ENCODE peak calls at places on chromosomes 7 and 10, in six cellular contexts. One of them, this sample, is unnamed.
A peak's percentile ranks its signal among the peaks of the same experiment; 100 is the strongest.

GRCh38 chr10:99372546-99373271 is 43.6 kb downstream of the CNNM1 start:
- DNase-seq in A673: peak; percentile 39
- DNase-seq in MM.1S: no peak
- DNase-seq in uterus: no peak
- DNase-seq in transverse colon: no peak
- DNase-seq in astrocyte: peak; percentile 14
- DNase-seq in this sample: peak; percentile 74

GRCh38 chr10:82874671-82875070 is 999.7 kb downstream of the NRG3 start:
- DNase-seq in A673: no peak
- DNase-seq in transverse colon: no peak
- DNase-seq in MM.1S: no peak
- DNase-seq in astrocyte: peak; percentile 43
- DNase-seq in uterus: no peak
- DNase-seq in this sample: peak; percentile 46

GRCh38 chr7:117942780-117943179 is 69.5 kb upstream of the CTTNBP2 start:
- DNase-seq in astrocyte: no peak
- DNase-seq in uterus: no peak
- DNase-seq in A673: no peak
- DNase-seq in transverse colon: no peak
- DNase-seq in MM.1S: no peak
- DNase-seq in this sample: no peak

GRCh38 chr10:68329506-68329861 is 2.4 kb upstream of the HNRNPH3 start:
- DNase-seq in uterus: no peak
- DNase-seq in A673: no peak
- DNase-seq in transverse colon: no peak
- DNase-seq in astrocyte: no peak
- DNase-seq in MM.1S: no peak
- DNase-seq in this sample: no peak

GRCh38 chr10:8504436-8504977 is 450.0 kb downstream of the GATA3 start:
- DNase-seq in uterus: no peak
- DNase-seq in MM.1S: no peak
- DNase-seq in astrocyte: no peak
- DNase-seq in A673: no peak
- DNase-seq in transverse colon: no peak
- DNase-seq in this sample: no peak

GRCh38 chr10:74282151-74282852 is 131.3 kb downstream of the ADK start:
- DNase-seq in MM.1S: no peak
- DNase-seq in transverse colon: no peak
- DNase-seq in astrocyte: peak; percentile 30
- DNase-seq in uterus: no peak
- DNase-seq in A673: peak; percentile 40
- DNase-seq in this sample: peak; percentile 54

GRCh38 chr7:100735730-100736129 is 2.3 kb downstream of the ZAN start:
- DNase-seq in MM.1S: no peak
- DNase-seq in A673: no peak
- DNase-seq in transverse colon: no peak
- DNase-seq in astrocyte: no peak
- DNase-seq in uterus: no peak
- DNase-seq in this sample: no peak

GRCh38 chr7:41733063-41733398 is 30.1 kb upstream of the INHBA start:
- DNase-seq in transverse colon: no peak
- DNase-seq in uterus: no peak
- DNase-seq in A673: no peak
- DNase-seq in MM.1S: no peak
- DNase-seq in astrocyte: peak; percentile 26
- DNase-seq in this sample: peak; percentile 14

GRCh38 chr10:60423920-60424319 is 34.2 kb upstream of the ANK3 start:
- DNase-seq in astrocyte: no peak
- DNase-seq in uterus: no peak
- DNase-seq in transverse colon: no peak
- DNase-seq in MM.1S: no peak
- DNase-seq in A673: no peak
- DNase-seq in this sample: peak; percentile 31

GRCh38 chr10:46547331-46547880 is 9.1 kb downstream of the GPRIN2 start:
- DNase-seq in transverse colon: peak; percentile 7
- DNase-seq in astrocyte: no peak
- DNase-seq in MM.1S: no peak
- DNase-seq in uterus: peak; percentile 12
- DNase-seq in A673: no peak
- DNase-seq in this sample: no peak

GRCh38 chr7:83610649-83611304 is 38.2 kb downstream of the SEMA3E start:
- DNase-seq in astrocyte: no peak
- DNase-seq in A673: no peak
- DNase-seq in MM.1S: no peak
- DNase-seq in uterus: no peak
- DNase-seq in transverse colon: no peak
- DNase-seq in this sample: no peak

GRCh38 chr7:157670490-157671357 is 333.9 kb downstream of the DNAJB6 start:
- DNase-seq in MM.1S: no peak
- DNase-seq in A673: peak; percentile 29
- DNase-seq in transverse colon: peak; percentile 2
- DNase-seq in uterus: peak; percentile 4
- DNase-seq in astrocyte: peak; percentile 58
- DNase-seq in this sample: no peak

GRCh38 chr7:14761506-14762296 is 140.8 kb downstream of the DGKB start:
- DNase-seq in A673: peak; percentile 15
- DNase-seq in transverse colon: peak; percentile 35
- DNase-seq in astrocyte: peak; percentile 79
- DNase-seq in MM.1S: no peak
- DNase-seq in uterus: peak; percentile 80
- DNase-seq in this sample: peak; percentile 82

GRCh38 chr7:105325225-105325904 is 63.4 kb downstream of the SRPK2 start:
- DNase-seq in uterus: no peak
- DNase-seq in A673: no peak
- DNase-seq in astrocyte: no peak
- DNase-seq in MM.1S: no peak
- DNase-seq in transverse colon: no peak
- DNase-seq in this sample: no peak

GRCh38 chr7:35749548-35749947 is 51.3 kb upstream of the SEPTIN7 start:
- DNase-seq in astrocyte: no peak
- DNase-seq in A673: no peak
- DNase-seq in MM.1S: no peak
- DNase-seq in transverse colon: no peak
- DNase-seq in uterus: peak; percentile 35
- DNase-seq in this sample: no peak

DNA sequence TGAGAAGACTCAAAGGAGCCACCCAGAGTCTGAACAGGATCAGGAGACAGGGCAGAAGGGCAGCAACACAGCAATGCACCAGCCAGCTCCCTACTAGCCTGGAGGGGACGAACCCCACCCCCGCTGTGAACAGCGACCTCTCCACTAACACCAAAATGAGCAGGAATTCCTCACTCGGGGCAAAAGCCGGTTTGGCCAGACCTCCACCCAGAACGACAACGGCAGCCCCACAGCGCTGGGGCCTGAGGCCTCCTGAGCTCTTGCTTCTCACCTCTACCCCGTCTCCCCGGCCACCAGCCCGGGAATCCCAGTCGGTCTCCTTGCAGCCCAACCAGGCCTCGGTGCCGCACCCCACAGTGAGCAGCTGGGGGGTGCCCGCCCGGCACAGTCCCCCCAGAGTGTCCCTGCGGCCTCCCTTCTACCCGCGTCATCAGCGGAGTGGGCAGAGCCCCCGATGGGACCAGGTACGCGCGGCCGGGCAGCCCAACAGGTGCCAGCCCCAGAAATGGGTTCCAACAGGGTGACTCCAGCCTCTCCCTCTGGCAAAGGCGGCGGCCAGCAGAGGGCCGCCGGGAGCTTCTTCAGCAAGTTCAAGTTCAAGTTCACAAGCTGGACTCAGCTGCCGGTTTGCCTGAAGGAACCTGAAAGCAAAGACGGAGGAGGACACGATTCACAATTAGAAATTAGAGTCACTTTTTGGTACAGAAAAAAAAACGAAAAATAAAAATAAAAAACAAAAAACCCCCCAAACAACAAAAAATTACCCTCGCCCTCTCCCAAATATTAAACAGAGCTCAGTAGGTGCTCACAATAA is 129.0 kb downstream of the MARCHF5 start:
- DNase-seq in MM.1S: no peak
- DNase-seq in uterus: no peak
- DNase-seq in astrocyte: peak; percentile 12
- DNase-seq in transverse colon: peak; percentile 37
- DNase-seq in A673: no peak
- DNase-seq in this sample: no peak
- TF ChIP-seq CTCF in MM.1S: no peak
- TF ChIP-seq CTCF in uterus: peak; percentile 33
- TF ChIP-seq CTCF in astrocyte: peak; percentile 20
- TF ChIP-seq CTCF in transverse colon: peak; percentile 28
- TF ChIP-seq CTCF in A673: peak; percentile 29
- TF ChIP-seq CTCF in this sample: peak; percentile 61

DNA sequence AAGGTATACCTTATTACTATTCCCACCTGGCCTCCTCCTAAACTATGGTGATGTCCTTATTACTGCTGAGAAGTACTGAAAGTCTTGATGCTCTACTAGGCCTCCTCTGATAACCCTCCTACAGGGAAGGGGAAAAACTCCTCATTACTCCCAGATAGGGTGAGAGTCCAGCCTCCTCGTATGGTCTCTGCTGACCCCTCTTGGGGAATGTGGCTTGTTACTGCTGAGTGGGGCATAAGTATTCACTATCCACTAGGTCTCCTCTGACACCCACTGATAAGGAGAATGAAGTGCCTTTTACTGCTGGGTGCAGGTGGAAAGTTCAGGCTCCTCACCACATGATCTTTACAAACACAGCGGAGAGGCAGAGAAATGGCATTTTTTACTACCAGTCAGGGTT is 222.9 kb downstream of the CHRM2 start:
- DNase-seq in transverse colon: no peak
- DNase-seq in A673: peak; percentile 27
- DNase-seq in MM.1S: no peak
- DNase-seq in astrocyte: peak; percentile 24
- DNase-seq in uterus: no peak
- DNase-seq in this sample: no peak
- TF ChIP-seq CTCF in transverse colon: no peak
- TF ChIP-seq CTCF in A673: peak; percentile 29
- TF ChIP-seq CTCF in MM.1S: peak; percentile 10
- TF ChIP-seq CTCF in astrocyte: peak; percentile 15
- TF ChIP-seq CTCF in uterus: no peak
- TF ChIP-seq CTCF in this sample: peak; percentile 34

DNA sequence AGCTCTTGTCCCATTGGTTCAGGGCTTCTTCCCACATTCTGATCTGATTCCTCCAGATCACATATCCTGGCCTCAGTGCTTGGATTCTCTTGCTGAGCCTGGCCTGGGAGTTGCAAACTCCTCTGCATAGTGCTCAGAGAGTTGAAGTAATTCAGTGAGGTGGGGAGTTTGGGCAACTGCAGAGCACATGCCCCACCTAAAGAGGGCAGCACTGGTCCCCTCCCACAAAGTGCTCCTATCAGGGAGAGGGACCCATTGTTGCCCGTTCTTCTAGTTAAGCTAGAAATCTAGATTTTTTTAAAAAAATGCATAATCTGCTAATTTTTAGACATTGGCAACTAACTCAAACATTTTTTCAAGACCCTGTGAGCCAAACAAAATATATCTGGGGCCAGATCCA is 45.1 kb downstream of the CHN2 start:
- DNase-seq in astrocyte: no peak
- DNase-seq in MM.1S: no peak
- DNase-seq in A673: no peak
- DNase-seq in transverse colon: no peak
- DNase-seq in uterus: no peak
- DNase-seq in this sample: no peak
- TF ChIP-seq CTCF in astrocyte: no peak
- TF ChIP-seq CTCF in MM.1S: peak; percentile 53
- TF ChIP-seq CTCF in A673: peak; percentile 51
- TF ChIP-seq CTCF in transverse colon: peak; percentile 26
- TF ChIP-seq CTCF in uterus: no peak
- TF ChIP-seq CTCF in this sample: peak; percentile 33

GRCh38 chr7:98168904-98169621 is 42.2 kb upstream of the BHLHA15 start:
- DNase-seq in transverse colon: no peak
- DNase-seq in MM.1S: no peak
- DNase-seq in uterus: no peak
- DNase-seq in astrocyte: no peak
- DNase-seq in A673: no peak
- DNase-seq in this sample: no peak
- TF ChIP-seq CTCF in transverse colon: no peak
- TF ChIP-seq CTCF in MM.1S: no peak
- TF ChIP-seq CTCF in uterus: no peak
- TF ChIP-seq CTCF in astrocyte: no peak
- TF ChIP-seq CTCF in A673: no peak
- TF ChIP-seq CTCF in this sample: peak; percentile 61

DNA sequence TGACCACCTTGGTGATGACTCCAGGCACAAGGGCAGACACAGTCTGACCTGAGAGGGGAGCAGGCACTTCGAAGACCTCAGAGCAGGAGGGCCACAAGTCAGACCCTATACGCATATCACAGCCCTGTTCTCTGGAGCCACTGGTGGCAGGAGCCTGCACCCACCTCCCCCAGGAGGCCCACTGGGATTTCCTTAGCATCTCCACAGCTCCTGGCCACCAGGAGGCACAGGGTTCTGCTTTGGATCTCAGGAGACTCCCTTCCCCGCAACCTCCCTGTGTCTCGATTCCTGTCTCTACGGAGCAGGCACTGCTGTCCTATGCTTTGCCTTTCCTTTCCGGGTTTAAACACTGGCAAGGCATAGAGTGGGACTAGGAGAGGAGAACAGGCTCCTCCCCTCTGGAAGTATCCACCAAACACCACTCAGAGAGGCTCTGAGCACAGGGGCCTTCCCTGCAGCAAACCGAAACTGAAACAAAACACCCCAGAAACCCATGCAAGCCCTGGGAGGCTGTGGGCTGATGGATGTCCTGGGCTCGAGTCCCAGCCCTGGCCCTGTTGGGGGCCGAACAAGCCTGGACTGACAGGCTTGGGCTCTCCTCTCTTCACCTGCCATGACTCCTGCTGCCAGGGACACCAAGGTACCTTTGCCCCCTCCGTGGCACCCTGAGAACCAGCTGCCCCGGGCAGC is 166.3 kb downstream of the NEURL1 start:
- DNase-seq in uterus: peak; percentile 82
- DNase-seq in MM.1S: peak; percentile 70
- DNase-seq in transverse colon: peak; percentile 63
- DNase-seq in astrocyte: peak; percentile 85
- DNase-seq in A673: peak; percentile 74
- DNase-seq in this sample: peak; percentile 85
- TF ChIP-seq CTCF in uterus: no peak
- TF ChIP-seq CTCF in MM.1S: peak; percentile 13
- TF ChIP-seq CTCF in transverse colon: no peak
- TF ChIP-seq CTCF in astrocyte: no peak
- TF ChIP-seq CTCF in A673: no peak
- TF ChIP-seq CTCF in this sample: peak; percentile 52

DNA sequence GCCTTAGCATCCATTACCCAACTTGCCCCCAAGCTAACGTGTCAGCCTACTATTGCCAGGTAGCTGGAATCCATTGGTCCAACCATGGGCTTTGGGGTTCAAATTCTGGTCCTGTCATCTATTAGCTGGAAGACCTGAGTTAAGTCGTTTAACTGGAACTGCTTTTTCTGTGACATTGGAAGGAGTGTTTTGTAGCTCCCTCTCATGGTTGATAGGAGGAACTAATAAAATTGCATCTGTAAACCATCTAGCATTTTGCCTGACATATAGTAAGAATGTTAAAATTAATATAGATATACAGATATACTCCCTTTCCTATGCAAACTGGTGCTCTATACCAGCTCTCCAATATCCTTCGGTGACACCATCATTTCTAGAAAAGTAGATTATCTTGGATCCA is 23.8 kb upstream of the SLF2 start:
- DNase-seq in astrocyte: no peak
- DNase-seq in MM.1S: no peak
- DNase-seq in transverse colon: no peak
- DNase-seq in uterus: no peak
- DNase-seq in A673: peak; percentile 50
- DNase-seq in this sample: no peak
- TF ChIP-seq CTCF in astrocyte: peak; percentile 32
- TF ChIP-seq CTCF in MM.1S: peak; percentile 33
- TF ChIP-seq CTCF in transverse colon: no peak
- TF ChIP-seq CTCF in uterus: no peak
- TF ChIP-seq CTCF in A673: peak; percentile 59
- TF ChIP-seq CTCF in this sample: peak; percentile 64